ENCODE peak calls at places on chromosome 6, in eight cellular contexts. X, C, Y, L, V, P, T and I are unnamed samples.
A peak's percentile ranks its signal among the peaks of the same experiment; 100 is the strongest.

GRCh38 chr6:106253731-106254130 is 71.8 kb downstream of the ATG5 start:
- DNase-seq in P (no peak), L (no peak), Y (peak; percentile 31), C (no peak), X (no peak), T (no peak), V (no peak), I (no peak)

GRCh38 chr6:80161438-80161837 is 55.0 kb downstream of the BCKDHB start:
- DNase-seq in L (no peak), P (no peak), C (no peak), X (no peak), Y (no peak), T (no peak), V (no peak), I (no peak)

GRCh38 chr6:81788748-81789147 is 36.3 kb upstream of the TENT5A start:
- DNase-seq in X (no peak), V (no peak), T (no peak), Y (no peak), C (no peak), L (peak; percentile 36), P (no peak), I (no peak)

GRCh38 chr6:127690588-127690987 is 113.6 kb downstream of the C6orf58 start:
- DNase-seq in P (no peak), V (no peak), C (no peak), L (no peak), Y (no peak), T (no peak), X (no peak), I (no peak)

GRCh38 chr6:36336779-36337194 is at the start of gene BNIP5:
- DNase-seq in T (no peak), Y (no peak), C (no peak), L (no peak), X (no peak), V (no peak), P (peak; percentile 77), I (no peak)

GRCh38 chr6:87731818-87732661 is 30.0 kb upstream of the AKIRIN2 start:
- DNase-seq in X (peak; percentile 97), V (peak; percentile 90), P (peak; percentile 94), Y (peak; percentile 86), C (no peak), T (peak; percentile 79), L (peak; percentile 86), I (peak; percentile 13)

GRCh38 chr6:82264824-82265223 is 17.3 kb upstream of the IBTK start:
- DNase-seq in X (no peak), Y (no peak), C (no peak), V (no peak), L (no peak), T (no peak), P (no peak), I (no peak)

GRCh38 chr6:156427345-156427744 is 349.8 kb upstream of the ARID1B start:
- DNase-seq in P (peak; percentile 18), Y (peak; percentile 91), X (peak; percentile 37), L (no peak), C (no peak), V (peak; percentile 37), T (peak; percentile 23), I (peak; percentile 60)

GRCh38 chr6:68279793-68280557 is 355.1 kb upstream of the ADGRB3 start:
- DNase-seq in P (no peak), L (no peak), X (no peak), V (peak; percentile 69), Y (no peak), C (no peak), T (peak; percentile 22), I (no peak)

GRCh38 chr6:150478651-150479498 is 110.1 kb downstream of the IYD start:
- DNase-seq in C (no peak), P (no peak), V (no peak), Y (no peak), T (no peak), X (no peak), L (no peak), I (no peak)

GRCh38 chr6:108766886-108767285 is 81.3 kb upstream of the ARMC2 start:
- DNase-seq in X (no peak), Y (no peak), T (no peak), P (no peak), L (no peak), V (no peak), C (no peak), I (no peak)
- H3K27me3 ChIP-seq in X (no peaks in the 10 kb centered on the region), Y (no peaks in the 10 kb centered on the region), T (no peaks in the 10 kb centered on the region), P (no peaks in the 10 kb centered on the region), L (no peaks in the 10 kb centered on the region), V (no peaks in the 10 kb centered on the region), C (peaks cover 85% of the 10 kb centered on the region), I (no peaks in the 10 kb centered on the region)

GRCh38 chr6:27599859-27600532 is 127.1 kb upstream of the ZNF184 start:
- DNase-seq in P (no peak), V (no peak), L (no peak), C (no peak), T (no peak), Y (no peak), X (no peak), I (no peak)
- H3K27me3 ChIP-seq in P (peaks cover 99% of the 10 kb centered on the region), V (peaks cover 3% of the 10 kb centered on the region), L (peaks cover 16% of the 10 kb centered on the region), C (peaks cover 77% of the 10 kb centered on the region), T (no peaks in the 10 kb centered on the region), Y (no peaks in the 10 kb centered on the region), X (peaks cover 47% of the 10 kb centered on the region), I (peaks cover 35% of the 10 kb centered on the region)

GRCh38 chr6:130314271-130314670 is 51.5 kb upstream of the TMEM200A start:
- DNase-seq in X (no peak), C (no peak), P (no peak), Y (no peak), T (no peak), V (no peak), L (no peak), I (no peak)
- H3K27me3 ChIP-seq in X (no peaks in the 10 kb centered on the region), C (no peaks in the 10 kb centered on the region), P (no peaks in the 10 kb centered on the region), Y (no peaks in the 10 kb centered on the region), T (no peaks in the 10 kb centered on the region), V (no peaks in the 10 kb centered on the region), L (no peaks in the 10 kb centered on the region), I (no peaks in the 10 kb centered on the region)

DNA sequence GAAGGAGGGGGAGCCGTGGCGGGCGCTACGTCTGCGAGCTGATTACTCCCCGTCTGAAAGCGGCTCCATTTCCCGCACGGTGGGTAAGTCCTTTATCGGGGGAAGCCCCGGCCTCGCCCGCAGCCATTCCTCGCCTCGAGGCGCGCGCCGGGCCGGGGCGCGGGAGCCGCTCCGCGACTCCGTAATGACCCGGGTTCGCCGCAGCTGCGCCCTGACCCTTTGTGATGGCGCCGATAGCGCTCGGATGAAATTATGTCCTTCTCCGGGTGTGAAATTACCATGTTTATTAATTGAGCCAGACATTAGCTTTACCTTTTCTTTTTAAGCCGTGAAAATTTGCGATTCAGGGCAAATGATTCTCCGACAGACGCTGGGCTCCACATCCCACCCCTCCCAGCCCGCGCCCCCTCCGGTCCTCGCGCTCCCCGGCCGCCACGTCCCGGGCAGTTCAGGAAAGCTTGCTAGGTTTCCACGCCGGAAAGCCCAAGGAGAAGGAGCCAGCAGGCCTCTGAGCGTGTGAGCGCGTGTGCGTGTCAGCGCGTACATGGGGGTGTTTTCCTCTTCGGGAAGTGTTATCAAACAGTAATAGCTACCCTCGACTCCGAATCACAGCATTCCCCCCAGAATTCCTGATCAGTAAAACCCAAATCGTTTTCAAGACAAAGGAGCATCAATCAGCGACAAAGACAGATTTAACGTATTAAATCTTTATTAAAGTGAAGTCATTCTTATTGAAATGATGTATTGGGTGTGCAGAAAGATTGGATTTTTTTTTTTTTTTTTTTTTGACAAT is 30.0 kb downstream of the TFAP2A start:
- DNase-seq in L (no peak), Y (no peak), P (no peak), X (no peak), V (no peak), C (no peak), T (no peak), I (no peak)
- H3K27me3 ChIP-seq in L (peaks cover 84% of the 10 kb centered on the region), Y (peaks cover 86% of the 10 kb centered on the region), P (peaks cover 99% of the 10 kb centered on the region), X (peaks cover 97% of the 10 kb centered on the region), V (peaks cover 22% of the 10 kb centered on the region), C (peaks cover 100% of the 10 kb centered on the region), T (no peaks in the 10 kb centered on the region), I (peaks cover 77% of the 10 kb centered on the region)

DNA sequence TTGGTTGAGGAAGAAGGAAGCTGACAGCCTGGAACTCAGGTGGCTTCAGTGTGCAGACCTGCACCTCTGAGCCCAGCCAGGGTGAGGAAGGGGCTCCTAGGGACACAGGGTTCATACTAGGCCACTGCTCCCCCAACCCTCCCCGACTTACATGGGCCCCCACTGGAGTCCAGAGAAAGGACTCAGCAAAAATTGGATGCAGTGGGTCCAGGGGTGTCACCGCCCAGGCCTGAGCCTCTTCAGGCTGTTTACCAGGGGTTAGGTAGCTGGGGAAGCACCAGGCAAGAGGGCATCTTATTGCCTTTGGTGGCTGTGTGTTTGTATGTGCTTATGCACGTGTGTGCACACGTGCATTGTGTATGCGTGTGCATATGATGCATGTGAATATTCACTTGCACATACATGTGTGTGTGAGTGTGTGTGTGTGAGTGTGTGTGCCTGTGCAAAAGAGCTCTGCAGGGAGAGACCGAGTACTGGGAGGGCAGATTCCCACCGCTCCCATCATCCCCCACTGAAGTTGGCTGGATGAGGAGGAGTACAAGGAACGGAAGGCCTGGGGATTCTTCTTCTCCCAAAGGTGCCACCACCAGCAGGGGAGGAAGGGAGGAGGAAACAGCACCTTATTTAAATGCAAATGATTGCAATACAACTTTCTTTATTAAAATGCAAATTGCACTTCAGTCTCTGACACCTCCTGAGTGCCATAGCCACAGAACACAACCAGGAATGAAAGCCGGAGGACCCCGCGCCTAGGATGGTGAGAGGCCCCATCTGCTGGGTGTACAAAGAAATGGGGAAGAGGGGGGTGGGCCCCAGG is 153.8 kb upstream of the MLN start:
- DNase-seq in L (no peak), P (no peak), X (no peak), C (no peak), Y (no peak), V (no peak), T (no peak), I (no peak)
- H3K27me3 ChIP-seq in L (peaks cover 45% of the 10 kb centered on the region), P (no peaks in the 10 kb centered on the region), X (no peaks in the 10 kb centered on the region), C (no peaks in the 10 kb centered on the region), Y (peaks cover 44% of the 10 kb centered on the region), V (no peaks in the 10 kb centered on the region), T (no peaks in the 10 kb centered on the region), I (no peaks in the 10 kb centered on the region)

GRCh38 chr6:158043008-158043407 is 61.3 kb downstream of the SYNJ2 start:
- DNase-seq in C (no peak), P (no peak), L (no peak), V (no peak), Y (no peak), X (peak; percentile 55), T (no peak), I (no peak)
- H3K27me3 ChIP-seq in C (no peaks in the 10 kb centered on the region), P (no peaks in the 10 kb centered on the region), L (no peaks in the 10 kb centered on the region), V (no peaks in the 10 kb centered on the region), Y (no peaks in the 10 kb centered on the region), X (no peaks in the 10 kb centered on the region), T (no peaks in the 10 kb centered on the region), I (no peaks in the 10 kb centered on the region)